ENCODE peak calls at places on chromosome 20, in five cellular contexts. Z is transverse colon, R is breast epithelium, W is stomach, S is cardiac muscle cell. B is an unnamed sample.

GRCh38 chr20:13101276-13101675 is 92.5 kb downstream of the SPTLC3 start:
- DNase-seq in Z (no peak), R (no peak), W (no peak), S (no peak), B (no peak)

GRCh38 chr20:32359633-32360332 is 1.7 kb downstream of the ASXL1 start:
- DNase-seq in Z (no peak), R (no peak), W (no peak), S (peak; percentile 45), B (peak; percentile 47)

GRCh38 chr20:40175296-40175695 is 513.7 kb downstream of the MAFB start:
- DNase-seq in Z (no peak), R (no peak), W (no peak), S (no peak), B (no peak)

GRCh38 chr20:13271977-13272975 is 51.2 kb downstream of the ISM1 start:
- DNase-seq in Z (no peak), R (no peak), W (no peak), S (no peak), B (no peak)

GRCh38 chr20:6074145-6074561 is 20.3 kb upstream of the LRRN4 start:
- DNase-seq in Z (no peak), R (no peak), W (peak; percentile 35), S (no peak), B (peak; percentile 39)

GRCh38 chr20:54137115-54137514 is 36.7 kb downstream of the CYP24A1 start:
- DNase-seq in Z (no peak), R (no peak), W (no peak), S (peak; percentile 12), B (no peak)

GRCh38 chr20:31705191-31705590 is 17.5 kb downstream of the BCL2L1 start:
- DNase-seq in Z (no peak), R (no peak), W (no peak), S (no peak), B (no peak)

GRCh38 chr20:45909817-45910669 is 1.9 kb downstream of the PLTP start:
- DNase-seq in Z (no peak), R (no peak), W (no peak), S (no peak), B (no peak)

GRCh38 chr20:47576516-47577033 is 74.9 kb downstream of the NCOA3 start:
- DNase-seq in Z (peak; percentile 57), R (no peak), W (peak; percentile 55), S (peak; percentile 90), B (no peak)

DNA sequence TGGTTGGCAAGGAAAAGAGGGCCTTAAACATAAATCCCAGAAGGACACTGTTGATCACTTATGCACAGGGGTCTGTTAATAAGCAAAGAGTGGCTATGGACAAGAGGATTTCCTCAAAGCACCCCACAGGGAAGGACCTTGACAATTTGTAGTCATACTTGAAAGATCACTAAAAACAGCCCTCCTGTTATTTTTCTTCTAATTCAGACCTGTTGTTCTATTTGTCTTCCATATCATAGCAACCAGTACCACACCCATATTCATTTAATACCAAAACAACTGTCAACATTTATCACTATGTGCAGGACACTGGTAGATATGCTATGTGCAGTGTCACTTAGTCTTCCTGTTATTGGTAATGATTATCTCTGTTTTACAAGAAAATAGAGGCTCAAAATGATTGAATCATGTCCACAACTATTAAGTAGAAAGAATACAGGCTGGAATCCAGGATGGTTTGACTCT is 3.2 kb upstream of the DYNLRB1 start:
- DNase-seq in Z (no peak), R (no peak), W (no peak), S (no peak), B (no peak)
- H3K27ac ChIP-seq in Z (no peak overlapping the region), R (no peak overlapping the region), W (no peak overlapping the region), S (peak overlapping the region; percentile 30), B (peak overlapping the region; percentile 65)

DNA sequence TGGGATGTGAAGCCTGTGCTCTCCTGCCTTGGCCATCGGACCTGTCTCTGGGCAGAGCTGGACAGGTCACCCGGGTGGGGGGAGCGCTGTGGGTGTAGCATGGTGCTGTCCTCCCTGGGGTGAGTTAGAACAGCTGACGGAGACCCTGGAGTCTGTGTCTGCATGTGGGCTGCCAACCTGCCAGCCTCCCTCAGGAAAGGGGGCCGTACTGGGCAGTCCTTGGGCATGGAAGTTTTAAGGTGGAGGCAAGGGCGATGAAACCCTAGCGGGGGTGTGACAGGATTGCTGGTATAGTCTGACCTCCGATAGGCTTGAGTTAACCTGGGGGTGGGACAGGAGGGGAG is 2.4 kb downstream of the SOX18 start:
- DNase-seq in Z (no peak), R (no peak), W (no peak), S (no peak), B (no peak)
- H3K27me3 ChIP-seq in Z (peaks cover 92% of the 10 kb centered on the region), R (peaks cover 3% of the 10 kb centered on the region), W (peaks cover 33% of the 10 kb centered on the region), S (peaks cover 92% of the 10 kb centered on the region), B (peaks cover 2% of the 10 kb centered on the region)

DNA sequence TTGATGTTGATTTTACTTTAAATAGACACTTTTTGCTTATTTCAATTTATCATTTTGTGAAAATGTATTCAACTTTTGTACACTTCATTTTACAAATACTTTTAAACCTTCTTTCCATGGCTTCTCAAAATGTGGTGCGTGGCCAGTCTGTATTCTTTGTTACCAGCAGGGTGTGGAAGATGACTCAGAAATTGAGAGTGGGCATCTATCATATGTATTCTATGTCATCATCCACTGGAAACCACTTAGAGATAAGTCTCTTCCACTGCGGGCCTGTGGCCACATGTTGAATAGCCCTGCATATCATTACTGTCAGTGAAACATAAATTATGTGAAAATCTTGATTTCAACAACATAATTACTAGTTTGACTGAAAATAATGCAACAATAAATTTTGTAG is 52.6 kb upstream of the MC3R start:
- DNase-seq in Z (no peak), R (no peak), W (no peak), S (no peak), B (no peak)
- H3K9me3 ChIP-seq in Z (peaks cover 12% of the 10 kb centered on the region), R (no peaks in the 10 kb centered on the region), W (peaks cover 23% of the 10 kb centered on the region), S (no peaks in the 10 kb centered on the region), B (peaks cover 20% of the 10 kb centered on the region)

GRCh38 chr20:37386505-37387201 is 40.7 kb downstream of the SRC start:
- DNase-seq in Z (no peak), R (no peak), W (no peak), S (no peak), B (no peak)

GRCh38 chr20:37389241-37389747 is 43.4 kb downstream of the SRC start:
- DNase-seq in Z (no peak), R (no peak), W (no peak), S (no peak), B (no peak)

GRCh38 chr20:37385659-37386504 is 39.9 kb downstream of the SRC start:
- DNase-seq in Z (no peak), R (no peak), W (no peak), S (no peak), B (no peak)

GRCh38 chr20:37388831-37389230 is 42.9 kb downstream of the SRC start:
- DNase-seq in Z (no peak), R (no peak), W (no peak), S (no peak), B (no peak)

GRCh38 chr20:37387519-37388269 is 41.8 kb downstream of the SRC start:
- DNase-seq in Z (no peak), R (no peak), W (no peak), S (no peak), B (no peak)
- H3K27ac ChIP-seq in Z (no peak overlapping the region), R (no peak overlapping the region), W (no peak overlapping the region), S (no peak overlapping the region), B (no peak overlapping the region)

DNA sequence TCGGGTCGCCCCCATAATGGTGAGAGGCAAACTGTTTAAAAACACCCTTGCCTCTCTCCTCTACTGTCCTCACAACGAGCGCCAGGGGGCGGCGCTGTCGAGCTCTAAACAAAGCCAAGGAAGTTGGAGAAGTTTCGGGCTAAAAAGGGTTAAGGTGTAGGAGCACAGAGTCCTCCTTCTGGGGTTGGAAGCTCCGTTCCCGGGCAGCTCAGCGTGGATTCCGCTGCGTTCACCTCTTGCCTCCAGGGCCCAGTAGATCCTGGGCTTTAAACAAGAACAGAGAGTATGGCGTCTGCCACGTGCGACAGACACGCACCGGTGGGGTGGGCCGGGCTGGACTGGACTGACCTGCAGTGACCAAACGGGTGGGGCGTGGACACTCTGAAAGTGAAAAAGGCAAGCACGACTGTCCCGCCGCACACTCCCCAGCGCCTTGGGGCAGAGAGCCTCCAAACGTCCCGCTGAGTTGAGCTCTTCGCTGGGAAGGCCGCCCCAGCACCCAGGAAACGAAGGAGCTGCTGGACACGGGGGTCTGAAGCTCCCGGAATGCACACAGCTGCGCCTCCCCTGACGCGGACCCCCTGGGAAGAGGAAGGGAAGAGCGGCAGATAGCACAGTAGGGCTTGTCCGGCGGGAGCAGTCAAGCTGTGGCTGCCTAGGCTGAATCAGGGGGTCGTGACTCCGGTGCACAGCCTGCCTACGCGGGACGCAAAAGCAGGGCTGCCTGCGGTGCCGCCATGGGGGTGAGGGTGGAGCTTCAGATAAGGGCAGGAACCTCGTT is 1.6 kb upstream of the THBD start:
- DNase-seq in Z (peak; percentile 54), R (peak; percentile 63), W (peak; percentile 78), S (peak; percentile 92), B (peak; percentile 18)
- H3K27me3 ChIP-seq in Z (peaks cover 62% of the 10 kb centered on the region), R (no peaks in the 10 kb centered on the region), W (peaks cover 6% of the 10 kb centered on the region), S (peaks cover 52% of the 10 kb centered on the region), B (peaks cover 10% of the 10 kb centered on the region)

GRCh38 chr20:59805786-59806577 is 127.5 kb downstream of the SYCP2 start:
- DNase-seq in Z (no peak), R (peak; percentile 38), W (peak; percentile 19), S (no peak), B (no peak)
- H3K9me3 ChIP-seq in Z (no peaks in the 10 kb centered on the region), R (peaks cover under 1% of the 10 kb centered on the region), W (peaks cover 8% of the 10 kb centered on the region), S (no peaks in the 10 kb centered on the region), B (peaks cover 3% of the 10 kb centered on the region)

DNA sequence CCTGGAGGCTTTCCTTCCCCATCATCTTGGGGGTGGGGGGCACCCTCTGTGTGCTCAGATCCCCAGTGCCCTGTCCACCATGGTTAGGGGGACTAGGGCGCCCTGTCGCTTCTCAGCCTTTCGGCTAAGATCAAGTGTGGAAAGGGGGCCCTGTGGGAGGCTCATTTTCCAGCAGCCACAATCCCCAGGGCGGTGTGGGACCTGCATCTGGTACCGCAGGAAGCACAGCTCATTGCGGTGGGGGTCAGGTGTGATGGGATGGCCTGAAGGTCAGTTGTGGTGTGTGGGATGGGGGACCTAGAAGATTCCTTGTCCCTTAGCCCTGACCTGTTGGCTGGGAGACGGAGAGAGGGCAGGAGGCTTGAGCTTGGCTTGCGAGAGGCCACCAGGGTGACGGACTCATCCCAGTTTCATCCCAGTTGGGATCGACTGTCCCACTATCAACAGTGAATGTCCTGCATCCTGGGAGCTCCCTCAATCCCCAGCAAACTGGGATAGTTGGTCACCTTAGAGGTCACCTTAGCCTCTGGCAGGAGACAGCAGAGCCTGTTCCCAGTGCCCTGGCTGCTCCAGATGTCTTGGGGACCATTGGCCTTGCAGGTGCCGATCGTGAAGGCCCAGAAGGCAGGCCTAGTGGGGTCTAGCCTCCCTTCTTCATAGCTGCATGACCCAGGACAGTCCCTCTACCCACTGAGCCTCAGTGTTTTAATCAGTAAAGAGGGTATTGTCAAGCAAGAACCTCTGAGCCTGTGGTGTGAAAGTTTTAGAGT is 64.5 kb upstream of the PMEPA1 start:
- DNase-seq in Z (no peak), R (no peak), W (no peak), S (no peak), B (no peak)
- H3K27ac ChIP-seq in Z (no peak overlapping the region), R (no peak overlapping the region), W (no peak overlapping the region), S (no peak overlapping the region), B (no peak overlapping the region)

GRCh38 chr20:58154106-58154505 is 74.3 kb downstream of the ANKRD60 start:
- DNase-seq in Z (no peak), R (no peak), W (no peak), S (no peak), B (no peak)
- H3K27me3 ChIP-seq in Z (peaks cover 15% of the 10 kb centered on the region), R (no peaks in the 10 kb centered on the region), W (no peaks in the 10 kb centered on the region), S (peaks cover 34% of the 10 kb centered on the region), B (peaks cover 13% of the 10 kb centered on the region)

GRCh38 chr20:801678-802077 is 31.8 kb upstream of the FAM110A start:
- DNase-seq in Z (no peak), R (no peak), W (no peak), S (no peak), B (no peak)

GRCh38 chr20:805713-806112 is 27.8 kb upstream of the FAM110A start:
- DNase-seq in Z (no peak), R (no peak), W (no peak), S (no peak), B (no peak)
- H3K9me3 ChIP-seq in Z (peaks cover 9% of the 10 kb centered on the region), R (no peaks in the 10 kb centered on the region), W (peaks cover 18% of the 10 kb centered on the region), S (no peaks in the 10 kb centered on the region), B (peaks cover 14% of the 10 kb centered on the region)